ENCODE peak calls at places on chromosomes 11 and 22, in six cellular contexts. One of them, this sample, is unnamed.

GRCh38 chr11:63670738-63671321 is 346 bp downstream of the ATL3 start:
- DNase-seq in heart right ventricle: peak; percentile 61
- DNase-seq in H1: peak; percentile 66
- DNase-seq in uterus: peak; percentile 61
- DNase-seq in fibroblast of lung: peak; percentile 42
- DNase-seq in tibial artery: peak; percentile 81
- DNase-seq in this sample: peak; percentile 86

GRCh38 chr11:131745405-131745804 is 375.0 kb downstream of the NTM start:
- DNase-seq in fibroblast of lung: peak; percentile 81
- DNase-seq in tibial artery: no peak
- DNase-seq in heart right ventricle: no peak
- DNase-seq in H1: no peak
- DNase-seq in uterus: no peak
- DNase-seq in this sample: no peak

GRCh38 chr22:43413826-43414225 is 2.0 kb downstream of the MPPED1 start:
- DNase-seq in uterus: no peak
- DNase-seq in H1: no peak
- DNase-seq in heart right ventricle: no peak
- DNase-seq in tibial artery: no peak
- DNase-seq in fibroblast of lung: no peak
- DNase-seq in this sample: no peak

GRCh38 chr11:126282361-126282741 is 542 bp upstream of the TIRAP start:
- DNase-seq in heart right ventricle: peak; percentile 63
- DNase-seq in H1: peak; percentile 64
- DNase-seq in fibroblast of lung: peak; percentile 48
- DNase-seq in uterus: peak; percentile 64
- DNase-seq in tibial artery: peak; percentile 74
- DNase-seq in this sample: peak; percentile 71

GRCh38 chr11:21546715-21547114 is 646.2 kb upstream of the ANO5 start:
- DNase-seq in tibial artery: no peak
- DNase-seq in H1: no peak
- DNase-seq in uterus: no peak
- DNase-seq in heart right ventricle: no peak
- DNase-seq in fibroblast of lung: no peak
- DNase-seq in this sample: no peak

GRCh38 chr11:65861165-65861505 is 902 bp downstream of the MUS81 start:
- DNase-seq in H1: no peak
- DNase-seq in heart right ventricle: no peak
- DNase-seq in fibroblast of lung: peak; percentile 12
- DNase-seq in uterus: no peak
- DNase-seq in tibial artery: no peak
- DNase-seq in this sample: no peak

GRCh38 chr11:2094354-2095197 is 44.6 kb downstream of the IGF2 start:
- DNase-seq in fibroblast of lung: no peak
- DNase-seq in H1: no peak
- DNase-seq in tibial artery: no peak
- DNase-seq in heart right ventricle: no peak
- DNase-seq in uterus: no peak
- DNase-seq in this sample: peak; percentile 59

GRCh38 chr11:104694259-104695070 is 203.8 kb downstream of the CASP12 start:
- DNase-seq in tibial artery: no peak
- DNase-seq in fibroblast of lung: peak; percentile 99
- DNase-seq in heart right ventricle: no peak
- DNase-seq in uterus: no peak
- DNase-seq in H1: no peak
- DNase-seq in this sample: no peak

GRCh38 chr22:23862103-23862502 is 4.4 kb downstream of the SLC2A11 start:
- DNase-seq in uterus: no peak
- DNase-seq in fibroblast of lung: peak; percentile 36
- DNase-seq in tibial artery: no peak
- DNase-seq in H1: peak; percentile 55
- DNase-seq in heart right ventricle: no peak
- DNase-seq in this sample: no peak

GRCh38 chr22:22408731-22409696 is 99.5 kb downstream of the ZNF280B start:
- DNase-seq in tibial artery: no peak
- DNase-seq in uterus: no peak
- DNase-seq in heart right ventricle: no peak
- DNase-seq in fibroblast of lung: peak; percentile 5
- DNase-seq in H1: peak; percentile 69
- DNase-seq in this sample: no peak

GRCh38 chr11:30489076-30489475 is 97.1 kb downstream of the MPPED2 start:
- DNase-seq in uterus: no peak
- DNase-seq in H1: no peak
- DNase-seq in heart right ventricle: no peak
- DNase-seq in fibroblast of lung: no peak
- DNase-seq in tibial artery: no peak
- DNase-seq in this sample: no peak

GRCh38 chr22:47552541-47553205 is 790.2 kb downstream of the TBC1D22A start:
- DNase-seq in fibroblast of lung: no peak
- DNase-seq in H1: no peak
- DNase-seq in tibial artery: peak; percentile 41
- DNase-seq in heart right ventricle: no peak
- DNase-seq in uterus: no peak
- DNase-seq in this sample: no peak

GRCh38 chr11:126352934-126353801 is 2.3 kb upstream of the ST3GAL4 start:
- DNase-seq in tibial artery: no peak
- DNase-seq in heart right ventricle: no peak
- DNase-seq in uterus: no peak
- DNase-seq in H1: no peak
- DNase-seq in fibroblast of lung: peak; percentile 76
- DNase-seq in this sample: no peak

GRCh38 chr11:10322830-10323792 is 18.2 kb downstream of the ADM start:
- DNase-seq in fibroblast of lung: peak; percentile 85
- DNase-seq in H1: no peak
- DNase-seq in uterus: peak; percentile 56
- DNase-seq in tibial artery: peak; percentile 83
- DNase-seq in heart right ventricle: no peak
- DNase-seq in this sample: no peak

GRCh38 chr11:36034572-36035331 is 90.9 kb downstream of the LDLRAD3 start:
- DNase-seq in heart right ventricle: no peak
- DNase-seq in uterus: no peak
- DNase-seq in H1: no peak
- DNase-seq in tibial artery: no peak
- DNase-seq in fibroblast of lung: peak; percentile 94
- DNase-seq in this sample: no peak

GRCh38 chr11:7882860-7883259 is 48.2 kb downstream of the OR10A6 start:
- DNase-seq in fibroblast of lung: no peak
- DNase-seq in heart right ventricle: no peak
- DNase-seq in uterus: no peak
- DNase-seq in tibial artery: no peak
- DNase-seq in H1: no peak
- DNase-seq in this sample: no peak

GRCh38 chr11:12727556-12728070 is 53.4 kb downstream of the TEAD1 start:
- DNase-seq in heart right ventricle: no peak
- DNase-seq in uterus: no peak
- DNase-seq in H1: no peak
- DNase-seq in tibial artery: no peak
- DNase-seq in fibroblast of lung: peak; percentile 91
- DNase-seq in this sample: no peak

GRCh38 chr22:43151251-43152000 is at the start of gene TSPO:
- DNase-seq in heart right ventricle: peak; percentile 89
- DNase-seq in uterus: peak; percentile 79
- DNase-seq in H1: peak; percentile 76
- DNase-seq in tibial artery: peak; percentile 96
- DNase-seq in fibroblast of lung: peak; percentile 41
- DNase-seq in this sample: peak; percentile 90

GRCh38 chr22:27247691-27248434 is 553.7 kb downstream of the MN1 start:
- DNase-seq in tibial artery: peak; percentile 68
- DNase-seq in uterus: peak; percentile 68
- DNase-seq in heart right ventricle: no peak
- DNase-seq in H1: no peak
- DNase-seq in fibroblast of lung: peak; percentile 70
- DNase-seq in this sample: no peak

GRCh38 chr22:36243996-36244395 is 4.7 kb upstream of the APOL2 start:
- DNase-seq in heart right ventricle: no peak
- DNase-seq in tibial artery: no peak
- DNase-seq in fibroblast of lung: no peak
- DNase-seq in uterus: peak; percentile 14
- DNase-seq in H1: no peak
- DNase-seq in this sample: no peak
- H3K27ac ChIP-seq in heart right ventricle: peak overlapping the region; percentile 77
- H3K27ac ChIP-seq in tibial artery: peak overlapping the region; percentile 37
- H3K27ac ChIP-seq in fibroblast of lung: no peak overlapping the region
- H3K27ac ChIP-seq in uterus: peak overlapping the region; percentile 18
- H3K27ac ChIP-seq in H1: no peak overlapping the region
- H3K27ac ChIP-seq in this sample: no peak overlapping the region

GRCh38 chr11:93895106-93895862 is 44.9 kb upstream of the VSTM5 start:
- DNase-seq in uterus: no peak
- DNase-seq in H1: no peak
- DNase-seq in tibial artery: no peak
- DNase-seq in heart right ventricle: no peak
- DNase-seq in fibroblast of lung: peak; percentile 88
- DNase-seq in this sample: no peak

GRCh38 chr11:93887111-93887510 is 36.7 kb upstream of the VSTM5 start:
- DNase-seq in heart right ventricle: no peak
- DNase-seq in fibroblast of lung: no peak
- DNase-seq in H1: no peak
- DNase-seq in uterus: no peak
- DNase-seq in tibial artery: no peak
- DNase-seq in this sample: no peak

GRCh38 chr11:93888026-93888425 is 37.6 kb upstream of the VSTM5 start:
- DNase-seq in uterus: no peak
- DNase-seq in heart right ventricle: no peak
- DNase-seq in tibial artery: no peak
- DNase-seq in fibroblast of lung: no peak
- DNase-seq in H1: no peak
- DNase-seq in this sample: no peak

GRCh38 chr11:93890441-93891051 is 40.1 kb upstream of the VSTM5 start:
- DNase-seq in uterus: no peak
- DNase-seq in tibial artery: no peak
- DNase-seq in H1: no peak
- DNase-seq in fibroblast of lung: no peak
- DNase-seq in heart right ventricle: no peak
- DNase-seq in this sample: no peak
- H3K4me1 ChIP-seq in uterus: no peaks in the 10 kb centered on the region
- H3K4me1 ChIP-seq in tibial artery: no peaks in the 10 kb centered on the region
- H3K4me1 ChIP-seq in H1: peaks cover 1% of the 10 kb centered on the region
- H3K4me1 ChIP-seq in fibroblast of lung: no peaks in the 10 kb centered on the region
- H3K4me1 ChIP-seq in heart right ventricle: no peaks in the 10 kb centered on the region
- H3K4me1 ChIP-seq in this sample: no peaks in the 10 kb centered on the region

GRCh38 chr11:57499413-57499982 is 16.0 kb downstream of the SLC43A1 start:
- DNase-seq in fibroblast of lung: peak; percentile 85
- DNase-seq in uterus: peak; percentile 98
- DNase-seq in tibial artery: peak; percentile 99
- DNase-seq in H1: peak; percentile 98
- DNase-seq in heart right ventricle: peak; percentile 99
- DNase-seq in this sample: peak; percentile 97
- TF ChIP-seq CTCF in fibroblast of lung: no peak
- TF ChIP-seq CTCF in uterus: no peak
- TF ChIP-seq CTCF in tibial artery: no peak
- TF ChIP-seq CTCF in H1: no peak
- TF ChIP-seq CTCF in heart right ventricle: no peak
- TF ChIP-seq CTCF in this sample: no peak

GRCh38 chr22:30205281-30206115 is 41.1 kb downstream of the LIF start:
- DNase-seq in uterus: peak; percentile 66
- DNase-seq in heart right ventricle: peak; percentile 52
- DNase-seq in tibial artery: peak; percentile 73
- DNase-seq in fibroblast of lung: peak; percentile 95
- DNase-seq in H1: no peak
- DNase-seq in this sample: no peak

GRCh38 chr22:30206964-30207363 is 39.6 kb downstream of the LIF start:
- DNase-seq in tibial artery: peak; percentile 75
- DNase-seq in heart right ventricle: no peak
- DNase-seq in fibroblast of lung: peak; percentile 99
- DNase-seq in H1: no peak
- DNase-seq in uterus: peak; percentile 69
- DNase-seq in this sample: no peak

GRCh38 chr22:30202531-30203006 is 44.0 kb downstream of the LIF start:
- DNase-seq in H1: no peak
- DNase-seq in fibroblast of lung: peak; percentile 74
- DNase-seq in heart right ventricle: no peak
- DNase-seq in uterus: peak; percentile 53
- DNase-seq in tibial artery: no peak
- DNase-seq in this sample: peak; percentile 64

GRCh38 chr22:30204015-30204741 is 42.4 kb downstream of the LIF start:
- DNase-seq in heart right ventricle: no peak
- DNase-seq in uterus: no peak
- DNase-seq in fibroblast of lung: no peak
- DNase-seq in tibial artery: no peak
- DNase-seq in H1: no peak
- DNase-seq in this sample: no peak

DNA sequence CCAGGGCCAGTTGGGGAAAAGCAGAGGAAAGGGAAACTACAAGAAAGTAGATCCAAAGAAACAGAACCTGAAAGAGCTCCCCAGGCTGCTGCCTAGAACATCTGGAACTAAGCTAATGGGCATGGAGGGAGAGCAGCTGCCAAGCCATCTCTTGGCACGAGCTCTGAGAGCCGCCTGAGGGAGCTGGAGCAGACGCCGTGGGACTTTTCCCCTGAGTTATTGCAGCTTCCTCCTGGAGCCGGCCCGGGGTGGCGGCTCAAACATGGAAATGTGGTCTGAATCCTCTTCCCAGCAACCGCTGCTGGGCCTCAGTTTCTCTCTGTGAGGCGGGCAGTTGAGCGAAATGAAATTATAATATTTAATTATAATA is 41.8 kb downstream of the LIF start:
- DNase-seq in uterus: peak; percentile 68
- DNase-seq in heart right ventricle: no peak
- DNase-seq in tibial artery: peak; percentile 75
- DNase-seq in fibroblast of lung: peak; percentile 62
- DNase-seq in H1: no peak
- DNase-seq in this sample: no peak
- H3K27ac ChIP-seq in uterus: peak overlapping the region; percentile 87
- H3K27ac ChIP-seq in heart right ventricle: peak overlapping the region; percentile 79
- H3K27ac ChIP-seq in tibial artery: peak overlapping the region; percentile 16
- H3K27ac ChIP-seq in fibroblast of lung: peak overlapping the region; percentile 98
- H3K27ac ChIP-seq in H1: no peak overlapping the region
- H3K27ac ChIP-seq in this sample: peak overlapping the region; percentile 72

GRCh38 chr11:102118937-102119336 is 8.7 kb downstream of the YAP1 start:
- DNase-seq in heart right ventricle: no peak
- DNase-seq in uterus: no peak
- DNase-seq in H1: no peak
- DNase-seq in tibial artery: no peak
- DNase-seq in fibroblast of lung: no peak
- DNase-seq in this sample: no peak

GRCh38 chr11:102117472-102118113 is 7.3 kb downstream of the YAP1 start:
- DNase-seq in tibial artery: no peak
- DNase-seq in heart right ventricle: no peak
- DNase-seq in fibroblast of lung: peak; percentile 39
- DNase-seq in uterus: no peak
- DNase-seq in H1: peak; percentile 6
- DNase-seq in this sample: no peak

GRCh38 chr11:102120437-102120935 is 10.2 kb downstream of the YAP1 start:
- DNase-seq in heart right ventricle: no peak
- DNase-seq in uterus: no peak
- DNase-seq in fibroblast of lung: peak; percentile 32
- DNase-seq in H1: no peak
- DNase-seq in tibial artery: no peak
- DNase-seq in this sample: no peak

GRCh38 chr11:102121329-102121728 is 11.1 kb downstream of the YAP1 start:
- DNase-seq in heart right ventricle: no peak
- DNase-seq in uterus: no peak
- DNase-seq in tibial artery: no peak
- DNase-seq in H1: no peak
- DNase-seq in fibroblast of lung: no peak
- DNase-seq in this sample: no peak

GRCh38 chr11:102120006-102120405 is 9.8 kb downstream of the YAP1 start:
- DNase-seq in fibroblast of lung: peak; percentile 32
- DNase-seq in heart right ventricle: no peak
- DNase-seq in tibial artery: no peak
- DNase-seq in uterus: no peak
- DNase-seq in H1: no peak
- DNase-seq in this sample: no peak
- H3K4me1 ChIP-seq in fibroblast of lung: peaks cover 15% of the 10 kb centered on the region
- H3K4me1 ChIP-seq in heart right ventricle: peaks cover 57% of the 10 kb centered on the region
- H3K4me1 ChIP-seq in tibial artery: no peaks in the 10 kb centered on the region
- H3K4me1 ChIP-seq in uterus: no peaks in the 10 kb centered on the region
- H3K4me1 ChIP-seq in H1: no peaks in the 10 kb centered on the region
- H3K4me1 ChIP-seq in this sample: peaks cover 37% of the 10 kb centered on the region

This sample was measured in upper lobe of right lung.